ENCODE peak calls at places on chromosomes 5 and 9, in five cellular contexts. E, B, Z, A and X are unnamed samples.

GRCh38 chr9:86721843-86722705 is 225.2 kb downstream of the GAS1 start:
- DNase-seq in A (peak; percentile 87), E (peak; percentile 57), B (peak; percentile 47), Z (peak; percentile 89), X (no peak)

GRCh38 chr5:127562252-127562651 is 44.8 kb downstream of the PRRC1 start:
- DNase-seq in Z (peak; percentile 11), B (no peak), E (no peak), A (no peak), X (no peak)

GRCh38 chr5:150918613-150919012 is 13.8 kb upstream of the ZNF300 start:
- DNase-seq in A (peak; percentile 18), Z (peak; percentile 22), E (no peak), B (peak; percentile 8), X (no peak)

GRCh38 chr5:6328173-6328572 is 50.2 kb downstream of the MED10 start:
- DNase-seq in E (no peak), B (no peak), A (peak; percentile 7), Z (peak; percentile 11), X (no peak)

GRCh38 chr9:15867334-15867733 is 314.5 kb downstream of the CCDC171 start:
- DNase-seq in A (no peak), B (no peak), E (no peak), Z (no peak), X (no peak)

GRCh38 chr9:111730937-111731567 is 63.7 kb downstream of the SHOC1 start:
- DNase-seq in Z (peak; percentile 88), A (peak; percentile 58), B (no peak), E (no peak), X (no peak)

GRCh38 chr5:122150128-122150685 is 20.9 kb downstream of the ZNF474 start:
- DNase-seq in B (no peak), Z (peak; percentile 80), A (peak; percentile 61), E (no peak), X (no peak)

GRCh38 chr5:171573021-171573420 is 153.6 kb downstream of the FGF18 start:
- DNase-seq in B (no peak), A (no peak), Z (no peak), E (no peak), X (no peak)

GRCh38 chr5:38462972-38463633 is 93.3 kb downstream of the LIFR start:
- DNase-seq in Z (no peak), A (peak; percentile 16), E (no peak), B (no peak), X (no peak)

GRCh38 chr5:179378441-179379271 is 33.4 kb upstream of the ADAMTS2 start:
- DNase-seq in A (peak; percentile 22), E (no peak), B (no peak), Z (peak; percentile 34), X (no peak)

GRCh38 chr5:151684690-151685361 is 1.9 kb downstream of the SPARC start:
- DNase-seq in A (peak; percentile 96), B (peak; percentile 62), E (no peak), Z (peak; percentile 98), X (no peak)

GRCh38 chr9:34606908-34607307 is 5.0 kb downstream of the RPP25L start:
- DNase-seq in B (no peak), A (no peak), E (no peak), Z (no peak), X (no peak)